ENCODE peak calls at places on chromosome 17, in ten cellular contexts. A is body of pancreas; P is IMR-90; F is CD4-positive, CD25-positive, alpha-beta regulatory T cell; S is prostate gland; D is fibroblast of lung; Y is H9; Q is GM23338; G is effector memory CD4-positive, alpha-beta T cell; J is Karpas-422. V is an unnamed sample.

GRCh38 chr17:50538549-50539410 is 6.2 kb downstream of the EPN3 start:
- DNase-seq in A (no peak), P (no peak), F (no peak), S (no peak), D (no peak), Y (peak), Q (no peak), G (no peak), J (no peak), V (no peak)

GRCh38 chr17:29273924-29274323 is 20.0 kb downstream of the NUFIP2 start:
- DNase-seq in A (no peak), P (no peak), F (no peak), S (no peak), D (no peak), Y (no peak), Q (no peak), G (no peak), J (no peak), V (no peak)

GRCh38 chr17:60526726-60527125 is 684 bp upstream of the APPBP2 start:
- DNase-seq in A (no peak), P (peak), F (no peak), S (no peak), D (peak), Y (no peak), Q (peak), G (no peak), J (no peak), V (no peak)

GRCh38 chr17:29835438-29836351 is 94.3 kb downstream of the SSH2 start:
- DNase-seq in A (no peak), P (peak), F (no peak), S (no peak), D (peak), Y (no peak), Q (peak), G (no peak), J (peak), V (no peak)

GRCh38 chr17:41784207-41784744 is 2.2 kb downstream of the JUP start:
- DNase-seq in A (peak), P (peak), F (no peak), S (peak), D (peak), Y (peak), Q (peak), G (no peak), J (no peak), V (no peak)

GRCh38 chr17:15262291-15263205 is 2.6 kb downstream of the PMP22 start:
- DNase-seq in A (peak), P (peak), F (no peak), S (peak), D (peak), Y (peak), Q (peak), G (no peak), J (no peak), V (peak)

GRCh38 chr17:36183001-36183810 is 6.8 kb upstream of the TBC1D3B start:
- DNase-seq in A (peak), P (peak), F (no peak), S (peak), D (peak), Y (peak), Q (peak), G (no peak), J (peak), V (no peak)

GRCh38 chr17:68011199-68011665 is 15.0 kb upstream of the C17orf58 start:
- DNase-seq in A (peak), P (no peak), F (peak), S (no peak), D (peak), Y (peak), Q (peak), G (peak), J (peak), V (peak)

GRCh38 chr17:17808706-17809432 is 27.9 kb downstream of the SREBF1 start:
- DNase-seq in A (no peak), P (peak), F (no peak), S (no peak), D (peak), Y (no peak), Q (no peak), G (no peak), J (no peak), V (no peak)

GRCh38 chr17:77323413-77324171 is 182.8 kb downstream of the SEC14L1 start:
- DNase-seq in A (no peak), P (peak), F (no peak), S (no peak), D (peak), Y (peak), Q (no peak), G (no peak), J (peak), V (no peak)

GRCh38 chr17:60345233-60345632 is 46.7 kb downstream of the USP32 start:
- DNase-seq in A (no peak), P (no peak), F (no peak), S (no peak), D (no peak), Y (no peak), Q (no peak), G (no peak), J (no peak), V (no peak)

GRCh38 chr17:14840616-14841231 is 424.4 kb downstream of the PMP22 start:
- DNase-seq in A (no peak), P (peak), F (no peak), S (no peak), D (peak), Y (no peak), Q (no peak), G (no peak), J (no peak), V (no peak)

GRCh38 chr17:78600181-78600651 is 23.0 kb upstream of the DNAH17 start:
- DNase-seq in A (no peak), P (no peak), F (no peak), S (no peak), D (peak), Y (no peak), Q (no peak), G (no peak), J (no peak), V (no peak)

GRCh38 chr17:10327640-10328039 is 45.2 kb downstream of the MYH13 start:
- DNase-seq in A (peak), P (peak), F (peak), S (peak), D (peak), Y (peak), Q (peak), G (peak), J (peak), V (peak)

GRCh38 chr17:49880291-49881053 is 32.6 kb upstream of the TAC4 start:
- DNase-seq in A (peak), P (peak), F (peak), S (peak), D (peak), Y (peak), Q (peak), G (peak), J (peak), V (no peak)

GRCh38 chr17:9158545-9159452 is 137.5 kb downstream of the NTN1 start:
- DNase-seq in A (no peak), P (no peak), F (no peak), S (no peak), D (no peak), Y (no peak), Q (no peak), G (no peak), J (peak), V (no peak)

GRCh38 chr17:30942311-30943079 is 20.8 kb downstream of the ADAP2 start:
- DNase-seq in A (no peak), P (peak), F (no peak), S (no peak), D (no peak), Y (no peak), Q (no peak), G (no peak), J (no peak), V (no peak)

GRCh38 chr17:82449883-82450356 is 632 bp downstream of the CYBC1 start:
- DNase-seq in A (no peak), P (no peak), F (no peak), S (no peak), D (no peak), Y (no peak), Q (no peak), G (no peak), J (no peak), V (no peak)

GRCh38 chr17:33778505-33779398 is 476.3 kb upstream of the CCL2 start:
- DNase-seq in A (peak), P (peak), F (no peak), S (peak), D (peak), Y (peak), Q (peak), G (no peak), J (peak), V (no peak)

GRCh38 chr17:76081295-76082210 is 2.6 kb downstream of the ZACN start:
- DNase-seq in A (no peak), P (no peak), F (no peak), S (no peak), D (no peak), Y (peak), Q (peak), G (no peak), J (no peak), V (no peak)

GRCh38 chr17:18951941-18952842 is at the start of gene SLC5A10:
- DNase-seq in A (no peak), P (no peak), F (no peak), S (no peak), D (no peak), Y (peak), Q (peak), G (no peak), J (no peak), V (no peak)

GRCh38 chr17:37493249-37494027 is 3.7 kb downstream of the DUSP14 start:
- DNase-seq in A (no peak), P (peak), F (no peak), S (no peak), D (peak), Y (no peak), Q (no peak), G (no peak), J (no peak), V (no peak)

GRCh38 chr17:41943492-41943891 is 13.1 kb downstream of the ODAD4 start:
- DNase-seq in A (no peak), P (no peak), F (no peak), S (no peak), D (no peak), Y (no peak), Q (no peak), G (no peak), J (peak), V (no peak)

GRCh38 chr17:77451271-77451893 is 310.6 kb downstream of the SEC14L1 start:
- DNase-seq in A (peak), P (peak), F (peak), S (peak), D (peak), Y (peak), Q (peak), G (peak), J (peak), V (peak)

GRCh38 chr17:50560185-50560824 is at the start of gene CACNA1G:
- DNase-seq in A (peak), P (peak), F (peak), S (peak), D (peak), Y (peak), Q (peak), G (peak), J (peak), V (peak)

GRCh38 chr17:17741346-17742023 is 60.2 kb downstream of the RAI1 start:
- DNase-seq in A (no peak), P (no peak), F (no peak), S (peak), D (peak), Y (peak), Q (peak), G (no peak), J (no peak), V (peak)

GRCh38 chr17:66129759-66130158 is 62.2 kb downstream of the CEP112 start:
- DNase-seq in A (no peak), P (no peak), F (no peak), S (no peak), D (no peak), Y (no peak), Q (no peak), G (no peak), J (no peak), V (no peak)

GRCh38 chr17:2946130-2946529 is 117.3 kb downstream of the OR1D5 start:
- DNase-seq in A (no peak), P (no peak), F (no peak), S (no peak), D (no peak), Y (no peak), Q (no peak), G (no peak), J (no peak), V (no peak)

GRCh38 chr17:80706454-80706853 is 161.8 kb downstream of the RPTOR start:
- DNase-seq in A (no peak), P (no peak), F (no peak), S (no peak), D (no peak), Y (no peak), Q (peak), G (no peak), J (no peak), V (no peak)
- H3K27ac ChIP-seq in A (no peak), P (no peak), F (peak), S (no peak), D (no peak), Y (no peak), Q (peak), G (no peak), J (no peak), V (peak)

GRCh38 chr17:56934280-56934679 is 20.4 kb upstream of the TRIM25 start:
- DNase-seq in A (no peak), P (no peak), F (no peak), S (no peak), D (no peak), Y (no peak), Q (no peak), G (no peak), J (no peak), V (no peak)

GRCh38 chr17:56935461-56935860 is 21.6 kb upstream of the TRIM25 start:
- DNase-seq in A (no peak), P (no peak), F (no peak), S (no peak), D (no peak), Y (no peak), Q (no peak), G (no peak), J (no peak), V (no peak)

GRCh38 chr17:56933868-56934267 is 20.0 kb upstream of the TRIM25 start:
- DNase-seq in A (no peak), P (no peak), F (no peak), S (no peak), D (no peak), Y (no peak), Q (no peak), G (no peak), J (no peak), V (no peak)

GRCh38 chr17:56937688-56938087 is 23.2 kb downstream of the COIL start:
- DNase-seq in A (no peak), P (no peak), F (no peak), S (no peak), D (no peak), Y (no peak), Q (no peak), G (no peak), J (no peak), V (no peak)

GRCh38 chr17:56936697-56937322 is 23.0 kb upstream of the TRIM25 start:
- DNase-seq in A (no peak), P (no peak), F (no peak), S (no peak), D (no peak), Y (no peak), Q (no peak), G (no peak), J (no peak), V (no peak)
- H3K27ac ChIP-seq in A (no peak), P (no peak), F (no peak), S (no peak), D (no peak), Y (no peak), Q (no peak), G (no peak), J (no peak), V (no peak)

GRCh38 chr17:8079291-8080207 is 8.0 kb downstream of the ALOX12B start:
- DNase-seq in A (peak), P (peak), F (peak), S (no peak), D (peak), Y (peak), Q (peak), G (peak), J (peak), V (no peak)
- H3K27ac ChIP-seq in A (no peak), P (no peak), F (peak), S (peak), D (no peak), Y (no peak), Q (no peak), G (peak), J (peak), V (peak)

GRCh38 chr17:1907818-1908698 is 78.3 kb downstream of the RPA1 start:
- DNase-seq in A (no peak), P (peak), F (no peak), S (no peak), D (peak), Y (peak), Q (peak), G (no peak), J (peak), V (no peak)
- H3K27ac ChIP-seq in A (no peak), P (no peak), F (no peak), S (no peak), D (no peak), Y (no peak), Q (no peak), G (no peak), J (no peak), V (no peak)

GRCh38 chr17:63843387-63844292 is 1.2 kb upstream of the SMARCD2 start:
- DNase-seq in A (peak), P (peak), F (peak), S (peak), D (peak), Y (no peak), Q (no peak), G (no peak), J (peak), V (no peak)
- H3K27ac ChIP-seq in A (peak), P (peak), F (peak), S (peak), D (peak), Y (no peak), Q (peak), G (peak), J (peak), V (peak)

DNA sequence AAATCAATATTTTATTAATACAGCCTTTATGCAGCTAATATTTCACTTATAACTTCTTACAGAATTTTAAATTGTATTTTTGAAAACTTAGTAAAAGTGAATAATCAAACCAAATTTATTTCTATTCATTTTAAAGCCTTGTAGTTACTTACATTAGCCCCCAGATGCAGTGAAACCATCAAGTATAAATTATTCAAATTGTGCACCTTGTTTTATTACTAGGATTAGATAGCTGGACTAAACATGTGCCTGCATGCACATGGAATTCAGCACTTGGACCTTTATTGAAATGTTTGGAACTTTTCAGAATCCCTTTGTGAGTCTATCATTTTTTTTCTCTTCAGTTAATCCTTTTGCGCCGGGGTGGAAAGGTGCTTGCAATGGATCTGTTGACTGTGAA is 4.7 kb downstream of the ZPBP2 start:
- DNase-seq in A (no peak), P (peak), F (no peak), S (no peak), D (peak), Y (no peak), Q (peak), G (no peak), J (peak), V (no peak)
- H3K27ac ChIP-seq in A (no peak), P (no peak), F (no peak), S (no peak), D (no peak), Y (no peak), Q (no peak), G (no peak), J (peak), V (no peak)

GRCh38 chr17:34997355-34997862 is 17.1 kb downstream of the LIG3 start:
- DNase-seq in A (peak), P (peak), F (no peak), S (peak), D (peak), Y (no peak), Q (no peak), G (no peak), J (no peak), V (no peak)
- H3K27ac ChIP-seq in A (peak), P (peak), F (no peak), S (peak), D (peak), Y (no peak), Q (no peak), G (no peak), J (no peak), V (peak)

DNA sequence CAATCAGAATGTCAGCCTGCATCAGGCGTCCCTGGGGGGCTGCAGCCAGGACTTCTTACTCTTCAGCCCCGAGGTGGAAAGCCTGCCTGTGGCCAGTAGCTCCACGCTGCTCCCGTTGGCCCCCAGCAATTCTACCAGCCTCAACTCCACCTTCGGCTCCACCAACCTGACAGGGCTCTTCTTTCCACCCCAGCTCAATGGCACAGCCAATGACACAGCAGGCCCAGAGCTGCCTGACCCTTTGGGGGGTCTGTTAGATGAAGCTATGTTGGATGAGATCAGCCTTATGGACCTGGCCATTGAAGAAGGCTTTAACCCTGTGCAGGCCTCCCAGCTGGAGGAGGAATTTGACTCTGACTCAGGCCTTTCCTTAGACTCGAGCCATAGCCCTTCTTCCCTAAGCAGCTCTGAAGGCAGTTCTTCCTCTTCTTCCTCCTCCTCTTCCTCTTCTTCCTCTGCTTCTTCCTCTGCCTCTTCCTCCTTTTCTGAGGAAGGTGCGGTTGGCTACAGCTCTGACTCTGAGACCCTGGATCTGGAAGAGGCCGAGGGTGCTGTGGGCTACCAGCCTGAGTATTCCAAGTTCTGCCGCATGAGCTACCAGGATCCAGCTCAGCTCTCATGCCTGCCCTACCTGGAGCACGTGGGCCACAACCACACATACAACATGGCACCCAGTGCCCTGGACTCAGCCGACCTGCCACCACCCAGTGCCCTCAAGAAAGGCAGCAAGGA is 10.4 kb downstream of the NFE2L1 start:
- DNase-seq in A (no peak), P (no peak), F (no peak), S (no peak), D (no peak), Y (no peak), Q (no peak), G (no peak), J (no peak), V (no peak)
- H3K27ac ChIP-seq in A (no peak), P (no peak), F (no peak), S (no peak), D (no peak), Y (no peak), Q (peak), G (no peak), J (no peak), V (no peak)

V was measured in substantia nigra.